ENCODE peak calls at places on chromosomes 13 and 19, in nine cellular contexts. E is COR-L47; P is Daoy; G is stimulated activated CD4-positive, alpha-beta T cell treated with anti-CD3 and anti-CD28 coated beads, Interleukin-15, amount 100 ng/mL, for 1 hour; Q is A549; A is A172; C is central memory CD4-positive, alpha-beta T cell; J is activated CD4-positive, alpha-beta T cell treated with anti-CD3 and anti-CD28 coated beads for 24 hours; T is amniotic epithelial cell. W is an unnamed sample.

GRCh38 chr13:34410653-34411052 is 531.4 kb upstream of the NBEA start:
- DNase-seq in Q (no peak), P (no peak), G (no peak), J (no peak), T (no peak), E (no peak), C (no peak), A (no peak), W (no peak)

GRCh38 chr13:71477735-71478134 is 389.3 kb downstream of the DACH1 start:
- DNase-seq in T (no peak), C (no peak), G (no peak), P (no peak), Q (no peak), E (no peak), J (no peak), A (no peak), W (no peak)

GRCh38 chr13:27000686-27001085 is 170.9 kb downstream of the USP12 start:
- DNase-seq in T (no peak), A (no peak), G (no peak), Q (no peak), E (no peak), P (no peak), J (no peak), C (no peak), W (no peak)

GRCh38 chr13:95552539-95553270 is at the start of gene CLDN10:
- DNase-seq in G (no peak), T (no peak), Q (no peak), E (no peak), J (no peak), P (no peak), C (no peak), A (no peak), W (no peak)

GRCh38 chr13:49606747-49607648 is 21.3 kb upstream of the ARL11 start:
- DNase-seq in G (peak), Q (peak), A (peak), J (peak), E (peak), T (peak), P (peak), C (peak), W (peak)

GRCh38 chr19:2551864-2552185 is 75.9 kb downstream of the GADD45B start:
- DNase-seq in Q (no peak), P (no peak), A (no peak), G (no peak), C (no peak), T (no peak), J (no peak), E (no peak), W (no peak)

GRCh38 chr13:73325351-73326214 is 266.8 kb downstream of the KLF5 start:
- DNase-seq in J (no peak), P (no peak), G (no peak), T (peak), E (no peak), A (peak), C (no peak), Q (no peak), W (no peak)

GRCh38 chr13:50127017-50127725 is 111.9 kb downstream of the KCNRG start:
- DNase-seq in G (peak), A (no peak), J (peak), C (peak), E (no peak), T (peak), Q (no peak), P (no peak), W (no peak)

GRCh38 chr19:14149509-14149994 is 13.2 kb upstream of the ASF1B start:
- DNase-seq in G (peak), J (no peak), T (no peak), C (peak), E (no peak), A (no peak), Q (no peak), P (no peak), W (no peak)

GRCh38 chr13:51620165-51620983 is 36.1 kb downstream of the WDFY2 start:
- DNase-seq in T (no peak), C (no peak), G (no peak), P (no peak), Q (no peak), J (no peak), A (no peak), E (no peak), W (no peak)

GRCh38 chr13:73220966-73221720 is 162.3 kb downstream of the KLF5 start:
- DNase-seq in Q (no peak), J (no peak), C (no peak), E (no peak), G (no peak), P (no peak), T (peak), A (peak), W (peak)

GRCh38 chr13:77833331-77833863 is 85.2 kb downstream of the EDNRB start:
- DNase-seq in P (no peak), A (no peak), J (no peak), T (peak), E (no peak), C (no peak), G (no peak), Q (no peak), W (no peak)

GRCh38 chr19:10353793-10354391 is 14.5 kb upstream of the ICAM3 start:
- DNase-seq in G (no peak), C (no peak), P (peak), Q (no peak), J (peak), T (peak), A (peak), E (no peak), W (no peak)

GRCh38 chr13:41224113-41225110 is 30.0 kb upstream of the KBTBD7 start:
- DNase-seq in P (peak), C (no peak), T (peak), A (peak), E (no peak), G (no peak), J (no peak), Q (no peak), W (peak)

W was measured in M059J.